ENCODE peak calls at places on chromosomes 13 and 19, in five cellular contexts. A, F, R, T and Q are unnamed samples.
A peak's percentile ranks its signal among the peaks of the same experiment; 100 is the strongest.

GRCh38 chr13:46062190-46062589 is 9.6 kb upstream of the ZC3H13 start:
- DNase-seq in R (no peak), F (peak; percentile 20), A (no peak), T (no peak), Q (peak; percentile 75)

GRCh38 chr13:66886248-66886647 is 343.9 kb downstream of the PCDH9 start:
- DNase-seq in T (no peak), F (peak; percentile 4), R (no peak), A (no peak), Q (no peak)

GRCh38 chr13:20378721-20379120 is 146.6 kb upstream of the GJB6 start:
- DNase-seq in F (no peak), T (no peak), R (no peak), A (no peak), Q (no peak)

GRCh38 chr19:16473875-16474397 is 2.2 kb upstream of the EPS15L1 start:
- DNase-seq in R (no peak), T (no peak), F (no peak), A (no peak), Q (no peak)

GRCh38 chr13:21055016-21055415 is 6.4 kb downstream of the LATS2 start:
- DNase-seq in R (no peak), T (no peak), A (no peak), F (peak; percentile 45), Q (no peak)

GRCh38 chr13:78045916-78046315 is 127.3 kb upstream of the EDNRB start:
- DNase-seq in T (no peak), F (no peak), R (no peak), A (no peak), Q (no peak)

GRCh38 chr19:28239270-28239669 is 973.7 kb downstream of the UQCRFS1 start:
- DNase-seq in T (no peak), A (no peak), R (no peak), F (no peak), Q (no peak)

GRCh38 chr13:24254151-24254810 is 55.1 kb upstream of the C1QTNF9 start:
- DNase-seq in F (no peak), T (no peak), A (no peak), R (no peak), Q (no peak)

GRCh38 chr13:109673477-109673876 is 112.9 kb downstream of the IRS2 start:
- DNase-seq in F (peak; percentile 15), T (no peak), A (no peak), R (no peak), Q (no peak)

GRCh38 chr13:111302045-111302722 is 18.3 kb upstream of the TEX29 start:
- DNase-seq in T (no peak), R (no peak), F (no peak), A (no peak), Q (no peak)

GRCh38 chr19:5804516-5805464 is at the start of gene NRTN:
- DNase-seq in T (no peak), F (no peak), R (no peak), A (no peak), Q (peak; percentile 65)

GRCh38 chr13:109874444-109874920 is 88.1 kb upstream of the IRS2 start:
- DNase-seq in A (no peak), T (no peak), R (no peak), F (no peak), Q (no peak)

GRCh38 chr13:41587490-41587889 is 130.1 kb downstream of the RGCC start:
- DNase-seq in R (no peak), T (no peak), F (no peak), A (no peak), Q (no peak)

GRCh38 chr19:56167064-56167578 is 8.7 kb upstream of the GALP start:
- DNase-seq in A (no peak), R (no peak), F (no peak), T (no peak), Q (peak; percentile 34)

DNA sequence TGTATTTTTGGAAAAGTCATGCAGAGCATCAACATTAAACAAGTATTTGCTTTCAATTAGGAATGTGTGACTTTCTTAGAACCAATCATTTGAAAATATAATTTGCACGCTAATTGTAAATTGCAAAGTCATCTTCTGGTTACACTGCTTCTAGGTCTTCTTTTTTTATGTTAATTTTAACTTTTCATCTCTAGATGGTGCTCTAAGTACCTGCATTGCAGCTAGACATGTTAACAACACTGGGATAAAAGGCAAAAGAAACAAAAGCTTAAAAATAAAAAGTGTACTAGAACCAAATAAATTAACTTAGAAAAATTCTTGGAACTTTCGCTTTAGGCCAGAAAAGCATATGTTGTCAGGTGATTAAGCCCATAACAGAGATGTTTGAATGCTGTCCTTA is 2758.2 kb downstream of the PCDH9 start:
- DNase-seq in R (no peak), A (no peak), F (peak; percentile 51), T (no peak), Q (peak; percentile 9)
- TF ChIP-seq CTCF in R (peak; percentile 22), A (peak; percentile 18), F (no peak), T (no peak), Q (peak; percentile 41)

GRCh38 chr19:50419580-50420035 is 870 bp downstream of the SPIB start:
- DNase-seq in R (no peak), T (no peak), F (no peak), A (peak; percentile 46), Q (no peak)
- H3K27ac ChIP-seq in R (no peak overlapping the region), T (no peak overlapping the region), F (no peak overlapping the region), A (no peak overlapping the region), Q (no peak overlapping the region)

DNA sequence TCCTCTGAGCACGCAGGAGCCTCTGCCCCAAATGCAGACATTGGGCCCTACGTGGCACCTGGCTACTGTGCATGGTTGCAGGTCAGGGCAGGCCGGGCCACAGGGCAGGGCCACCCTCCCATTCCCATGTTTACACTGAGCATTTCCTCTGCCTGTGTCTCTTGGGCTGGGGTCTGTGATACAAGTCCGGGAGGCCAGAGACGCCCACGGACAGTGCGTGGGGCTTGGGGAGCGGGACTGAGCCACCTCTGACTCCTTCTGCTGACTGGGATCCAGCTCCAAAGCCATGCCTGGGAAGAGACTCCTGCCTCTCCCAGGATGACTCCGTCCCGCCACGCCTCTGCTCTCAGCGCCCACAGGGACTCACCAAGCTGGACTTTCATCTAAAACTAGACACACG is 18.8 kb downstream of the GAS6 start:
- DNase-seq in T (no peak), F (no peak), R (no peak), A (peak; percentile 36), Q (no peak)
- TF ChIP-seq CTCF in T (no peak), F (no peak), R (no peak), A (no peak), Q (no peak)

GRCh38 chr19:42480335-42481095 is 37.8 kb upstream of the CXCL17 start:
- DNase-seq in A (no peak), R (no peak), F (peak; percentile 13), T (no peak), Q (no peak)
- H3K27ac ChIP-seq in A (no peak overlapping the region), R (no peak overlapping the region), F (no peak overlapping the region), T (no peak overlapping the region), Q (no peak overlapping the region)

DNA sequence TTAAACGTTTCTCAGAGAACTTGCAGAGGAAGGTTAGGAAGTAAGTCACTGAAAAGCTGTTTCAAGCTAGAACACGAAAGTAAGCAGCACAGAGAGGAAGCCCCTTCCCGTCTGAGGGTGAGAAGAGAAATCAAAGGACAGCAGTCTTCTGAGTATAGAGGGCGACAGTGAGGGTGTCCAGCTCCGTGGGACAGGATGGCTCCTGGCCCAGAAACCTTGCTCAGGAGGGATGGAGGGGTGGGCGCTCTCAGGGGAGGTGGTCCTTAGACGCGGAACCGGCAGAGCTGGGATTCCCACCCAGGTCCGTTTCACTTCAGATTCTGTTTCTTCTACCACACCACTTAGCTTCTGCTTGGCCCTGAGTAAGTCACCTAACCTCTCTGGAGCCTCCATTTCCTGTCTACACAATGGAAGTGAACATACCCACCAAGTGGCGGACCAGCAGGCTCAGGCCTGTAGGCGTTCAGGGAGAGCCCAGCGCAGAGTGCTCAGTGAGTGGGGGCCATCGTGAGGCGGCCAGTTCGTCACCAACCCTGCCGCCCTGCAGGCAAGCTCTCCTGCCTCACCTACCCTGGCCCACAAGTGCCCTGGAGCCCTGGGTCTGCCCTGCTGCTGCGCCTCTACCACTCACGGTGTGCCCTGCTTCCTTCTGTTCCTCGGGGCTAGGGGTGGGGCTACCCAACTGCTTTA is 5.5 kb upstream of the RSPH6A start:
- DNase-seq in T (no peak), F (no peak), R (no peak), A (no peak), Q (no peak)
- TF ChIP-seq CTCF in T (no peak), F (no peak), R (no peak), A (no peak), Q (no peak)

DNA sequence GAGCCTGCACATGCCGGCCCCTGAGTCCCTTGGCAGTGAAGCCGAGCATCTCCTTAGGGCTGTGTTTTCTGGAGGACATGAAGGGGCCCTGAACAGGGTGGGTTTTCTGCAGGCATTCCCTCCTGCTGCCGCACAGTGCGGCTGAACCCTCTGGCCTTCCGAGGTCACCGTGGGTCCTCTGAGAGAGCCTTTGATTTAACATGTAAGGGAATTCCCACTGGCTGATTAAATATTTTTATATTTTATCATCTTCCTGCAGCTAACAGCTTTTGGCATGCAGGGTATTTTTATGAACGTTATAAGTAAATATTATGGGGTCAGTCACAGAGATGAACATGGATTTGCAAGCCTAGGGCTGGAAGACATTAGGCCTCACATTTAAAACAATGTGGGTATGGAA is 220.1 kb downstream of the COG6 start:
- DNase-seq in A (no peak), R (no peak), T (no peak), F (no peak), Q (no peak)
- H3K27ac ChIP-seq in A (no peak overlapping the region), R (no peak overlapping the region), T (no peak overlapping the region), F (peak overlapping the region; percentile 48), Q (no peak overlapping the region)

DNA sequence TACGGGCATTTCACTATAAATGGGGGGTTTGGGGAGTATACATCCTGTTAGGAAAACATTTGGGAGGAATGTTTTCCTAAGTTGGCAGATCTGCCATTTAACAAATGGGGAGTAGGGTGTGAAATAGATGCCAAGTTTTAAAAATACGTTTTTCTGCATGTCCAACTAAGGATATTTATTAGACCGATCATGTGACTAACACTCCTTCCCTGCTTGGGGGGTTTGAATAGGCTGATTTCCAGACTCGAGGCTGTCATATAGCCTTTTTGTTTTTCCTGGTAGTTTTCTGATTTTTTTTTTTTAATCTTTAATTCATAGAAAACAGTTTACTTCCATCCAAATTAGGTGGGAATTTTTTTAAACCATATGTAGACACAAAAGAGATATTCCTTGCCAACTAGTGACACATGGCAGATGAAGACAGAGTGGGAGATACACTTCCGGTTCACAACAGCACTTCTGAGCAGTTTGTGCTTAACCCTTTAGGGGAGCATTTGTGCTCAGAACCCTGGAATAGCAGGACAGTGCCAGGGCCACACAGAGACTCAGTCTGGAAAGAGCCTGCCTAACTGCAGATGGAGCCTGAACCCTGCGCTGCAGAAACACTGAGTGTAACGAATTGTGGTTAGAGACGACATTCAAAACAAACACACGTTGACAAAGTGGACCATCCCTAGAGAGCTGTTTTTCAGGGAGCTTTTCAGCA is 5.6 kb upstream of the GATAD2A start:
- DNase-seq in A (no peak), F (peak; percentile 48), R (no peak), T (no peak), Q (no peak)
- TF ChIP-seq CTCF in A (peak; percentile 8), F (no peak), R (no peak), T (no peak), Q (no peak)